ENCODE peak calls at places on chromosomes 13 and 19, in eight cellular contexts. T, W, I, H, B, U, G and O are unnamed samples.
A peak's percentile ranks its signal among the peaks of the same experiment; 100 is the strongest.

GRCh38 chr19:33398361-33399060 is 25.0 kb downstream of the CEBPG start:
- DNase-seq in T (no peak), W (no peak), I (no peak), H (peak; percentile 17), B (no peak), U (no peak), G (peak; percentile 80), O (no peak)

GRCh38 chr19:3369337-3370213 is 3.2 kb downstream of the NFIC start:
- DNase-seq in T (peak; percentile 42), W (no peak), I (no peak), H (peak; percentile 81), B (no peak), U (peak; percentile 71), G (no peak), O (no peak)

GRCh38 chr19:44447864-44448674 is at the start of gene ZNF229:
- DNase-seq in T (peak; percentile 97), W (peak; percentile 33), I (peak; percentile 33), H (peak; percentile 93), B (peak; percentile 91), U (peak; percentile 97), G (peak; percentile 90), O (peak; percentile 89)

GRCh38 chr19:4443966-4444764 is 13.4 kb downstream of the UBXN6 start:
- DNase-seq in T (no peak), W (no peak), I (no peak), H (no peak), B (no peak), U (no peak), G (no peak), O (no peak)

GRCh38 chr13:79271616-79272015 is 134.4 kb downstream of the RBM26 start:
- DNase-seq in T (no peak), W (no peak), I (no peak), H (no peak), B (no peak), U (no peak), G (no peak), O (no peak)

GRCh38 chr19:34676697-34677385 is at the start of gene SCGB2B2:
- DNase-seq in T (no peak), W (peak; percentile 69), I (no peak), H (peak; percentile 90), B (peak; percentile 53), U (peak; percentile 91), G (no peak), O (no peak)

GRCh38 chr19:19399733-19400438 is 5.6 kb upstream of the GATAD2A start:
- DNase-seq in T (peak; percentile 56), W (no peak), I (no peak), H (no peak), B (no peak), U (peak; percentile 59), G (no peak), O (no peak)

GRCh38 chr19:40576181-40576584 is 490 bp upstream of the SHKBP1 start:
- DNase-seq in T (no peak), W (no peak), I (no peak), H (no peak), B (peak; percentile 75), U (no peak), G (no peak), O (no peak)

GRCh38 chr19:6765738-6766356 is 1.4 kb downstream of the SH2D3A start:
- DNase-seq in T (no peak), W (no peak), I (peak; percentile 85), H (no peak), B (no peak), U (no peak), G (peak; percentile 94), O (no peak)

GRCh38 chr19:42132851-42133528 is 744 bp upstream of the POU2F2 start:
- DNase-seq in T (peak; percentile 39), W (peak; percentile 77), I (peak; percentile 88), H (peak; percentile 71), B (peak; percentile 82), U (peak; percentile 65), G (peak; percentile 92), O (peak; percentile 91)

GRCh38 chr13:111510502-111511218 is 190.2 kb downstream of the TEX29 start:
- DNase-seq in T (no peak), W (no peak), I (no peak), H (no peak), B (no peak), U (no peak), G (peak; percentile 57), O (peak; percentile 67)

GRCh38 chr13:99363391-99363790 is 56.2 kb upstream of the GPR183 start:
- DNase-seq in T (no peak), W (no peak), I (no peak), H (no peak), B (no peak), U (no peak), G (peak; percentile 60), O (no peak)

GRCh38 chr13:44075113-44075512 is 195.4 kb downstream of the LACC1 start:
- DNase-seq in T (peak; percentile 16), W (no peak), I (no peak), H (no peak), B (no peak), U (no peak), G (no peak), O (no peak)

DNA sequence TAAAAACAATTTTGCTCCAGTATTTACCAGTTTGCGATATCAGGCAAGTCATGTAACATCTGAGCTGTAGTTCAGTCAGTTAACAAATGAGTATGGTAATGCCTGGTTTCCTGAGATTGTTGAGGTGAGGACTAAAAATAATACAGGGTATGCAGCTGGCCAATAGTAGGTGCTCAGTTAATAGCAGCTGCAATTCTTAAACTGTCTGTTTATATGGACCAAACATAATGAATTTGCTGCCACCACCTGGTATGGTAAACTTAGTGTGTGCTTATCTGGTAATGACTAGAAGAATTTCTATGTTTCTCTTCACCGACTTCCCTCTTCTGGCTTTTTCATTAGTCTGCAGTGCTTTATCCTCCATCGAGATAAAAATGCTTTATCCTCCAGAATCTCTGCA is 9.1 kb downstream of the ZMYM2 start:
- DNase-seq in T (peak; percentile 13), W (no peak), I (peak; percentile 77), H (no peak), B (no peak), U (no peak), G (no peak), O (no peak)
- TF ChIP-seq CTCF in T (no peak), W (no peak), I (peak; percentile 29), H (no peak), B (no peak), U (no peak), G (no peak), O (no peak)

GRCh38 chr13:59479629-59480028 is 684.1 kb downstream of the DIAPH3 start:
- DNase-seq in T (no peak), W (no peak), I (no peak), H (no peak), B (no peak), U (no peak), G (no peak), O (no peak)

GRCh38 chr13:59476376-59476775 is 687.4 kb downstream of the DIAPH3 start:
- DNase-seq in T (no peak), W (no peak), I (no peak), H (no peak), B (no peak), U (no peak), G (no peak), O (no peak)

GRCh38 chr13:59475911-59476310 is 687.8 kb downstream of the DIAPH3 start:
- DNase-seq in T (no peak), W (no peak), I (no peak), H (no peak), B (no peak), U (no peak), G (no peak), O (no peak)

GRCh38 chr13:59478908-59479307 is 684.8 kb downstream of the DIAPH3 start:
- DNase-seq in T (no peak), W (no peak), I (no peak), H (no peak), B (no peak), U (peak; percentile 95), G (no peak), O (no peak)

DNA sequence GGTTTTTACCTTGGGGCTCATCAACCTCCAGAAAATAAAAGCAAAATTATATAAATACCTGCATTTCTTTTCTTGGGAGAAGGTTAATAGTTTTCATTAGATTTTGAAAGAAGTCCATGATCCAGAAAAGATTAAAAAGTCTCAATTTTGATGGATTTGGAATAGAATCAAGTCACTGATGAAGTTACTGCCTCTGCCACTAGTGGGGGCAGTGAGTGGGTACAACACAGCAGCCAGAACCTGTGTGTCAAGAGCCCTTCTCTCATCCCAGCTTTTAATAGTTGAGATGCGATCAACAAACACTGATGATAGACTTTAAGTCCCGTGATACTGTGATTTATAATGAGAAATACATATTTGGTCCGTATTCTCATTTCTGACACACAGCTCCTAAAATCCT is 686.7 kb downstream of the DIAPH3 start:
- DNase-seq in T (peak; percentile 35), W (no peak), I (no peak), H (no peak), B (no peak), U (no peak), G (no peak), O (no peak)
- TF ChIP-seq CTCF in T (peak; percentile 63), W (no peak), I (no peak), H (no peak), B (peak; percentile 29), U (peak; percentile 56), G (no peak), O (peak; percentile 33)

GRCh38 chr13:50644081-50644871 is 199.2 kb downstream of the DLEU7 start:
- DNase-seq in T (no peak), W (no peak), I (no peak), H (no peak), B (no peak), U (no peak), G (no peak), O (no peak)
- TF ChIP-seq CTCF in T (no peak), W (no peak), I (no peak), H (no peak), B (no peak), U (no peak), G (no peak), O (no peak)

GRCh38 chr19:50257141-50257540 is 53.7 kb downstream of the MYH14 start:
- DNase-seq in T (no peak), W (no peak), I (no peak), H (no peak), B (no peak), U (no peak), G (no peak), O (no peak)

GRCh38 chr19:50261446-50261970 is 58.1 kb downstream of the MYH14 start:
- DNase-seq in T (no peak), W (no peak), I (no peak), H (no peak), B (no peak), U (no peak), G (no peak), O (no peak)

GRCh38 chr19:50255115-50255514 is 51.7 kb downstream of the MYH14 start:
- DNase-seq in T (no peak), W (no peak), I (no peak), H (no peak), B (no peak), U (no peak), G (no peak), O (no peak)

GRCh38 chr19:50263176-50263575 is 59.8 kb downstream of the MYH14 start:
- DNase-seq in T (no peak), W (no peak), I (no peak), H (no peak), B (no peak), U (no peak), G (no peak), O (no peak)

DNA sequence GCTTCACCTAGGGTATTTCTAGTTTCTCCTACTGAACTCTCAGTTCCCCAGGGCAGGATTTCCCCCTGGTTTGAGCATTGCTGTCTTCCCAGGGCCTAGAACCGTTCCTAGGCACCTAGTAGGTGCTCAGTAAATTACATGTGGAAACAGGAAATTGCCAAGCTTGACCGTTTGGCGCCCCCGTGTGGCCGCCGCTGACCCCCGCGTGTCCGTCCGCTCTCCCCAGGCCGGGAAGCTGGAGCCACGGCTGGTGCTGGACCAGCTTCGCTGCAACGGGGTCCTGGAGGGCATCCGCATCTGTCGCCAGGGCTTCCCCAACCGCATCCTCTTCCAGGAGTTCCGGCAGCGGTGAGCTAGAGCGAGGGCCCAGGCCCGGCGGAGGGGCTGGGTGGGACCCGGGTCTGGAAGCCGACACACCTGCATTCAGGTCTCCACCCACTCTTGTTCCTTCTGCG is 55.5 kb downstream of the MYH14 start:
- DNase-seq in T (no peak), W (no peak), I (no peak), H (no peak), B (peak; percentile 50), U (peak; percentile 23), G (no peak), O (no peak)
- TF ChIP-seq CTCF in T (no peak), W (no peak), I (peak; percentile 56), H (peak; percentile 35), B (peak; percentile 79), U (peak; percentile 81), G (no peak), O (peak; percentile 20)